ENCODE peak calls at places on chromosome 20, in six cellular contexts. Z is colonic mucosa, E is spleen, R is lower leg skin, C is epithelial cell of esophagus, Q is neural crest cell. A is an unnamed sample.

GRCh38 chr20:5786930-5787826 is 37.0 kb downstream of the SHLD1 start:
- DNase-seq in Z (no peak), E (no peak), R (peak; percentile 64), C (peak; percentile 15), Q (no peak), A (no peak)

GRCh38 chr20:50704971-50705370 is 13.6 kb upstream of the RIPOR3 start:
- DNase-seq in Z (no peak), E (no peak), R (no peak), C (no peak), Q (no peak), A (no peak)

GRCh38 chr20:18364768-18365167 is 76.4 kb downstream of the ZNF133 start:
- DNase-seq in Z (no peak), E (no peak), R (no peak), C (no peak), Q (no peak), A (no peak)

GRCh38 chr20:47144463-47144862 is 212.0 kb downstream of the ZMYND8 start:
- DNase-seq in Z (no peak), E (no peak), R (no peak), C (no peak), Q (no peak), A (no peak)

GRCh38 chr20:14785065-14785743 is 447.8 kb upstream of the FLRT3 start:
- DNase-seq in Z (no peak), E (no peak), R (no peak), C (no peak), Q (no peak), A (no peak)

GRCh38 chr20:51034988-51035656 is 12.2 kb upstream of the KCNG1 start:
- DNase-seq in Z (no peak), E (peak; percentile 48), R (no peak), C (no peak), Q (no peak), A (no peak)

GRCh38 chr20:19327401-19327800 is 115.0 kb downstream of the SLC24A3 start:
- DNase-seq in Z (no peak), E (no peak), R (peak; percentile 29), C (no peak), Q (no peak), A (no peak)

GRCh38 chr20:39823239-39823638 is 861.1 kb downstream of the DHX35 start:
- DNase-seq in Z (no peak), E (no peak), R (no peak), C (no peak), Q (no peak), A (no peak)

GRCh38 chr20:58692579-58693225 is at the start of gene NPEPL1:
- DNase-seq in Z (peak; percentile 65), E (peak; percentile 95), R (peak; percentile 87), C (peak; percentile 69), Q (peak; percentile 53), A (peak; percentile 83)

GRCh38 chr20:12056836-12057235 is 139.1 kb downstream of the BTBD3 start:
- DNase-seq in Z (no peak), E (no peak), R (no peak), C (no peak), Q (no peak), A (no peak)

GRCh38 chr20:4234128-4234527 is 218.8 kb upstream of the RNF24 start:
- DNase-seq in Z (no peak), E (no peak), R (no peak), C (peak; percentile 79), Q (no peak), A (no peak)

GRCh38 chr20:25619514-25619913 is 4.3 kb downstream of the NANP start:
- DNase-seq in Z (no peak), E (no peak), R (no peak), C (no peak), Q (no peak), A (no peak)

GRCh38 chr20:53354314-53354713 is 239.3 kb downstream of the ZNF217 start:
- DNase-seq in Z (no peak), E (no peak), R (no peak), C (no peak), Q (no peak), A (no peak)

GRCh38 chr20:37417857-37418501 is 72.0 kb downstream of the SRC start:
- DNase-seq in Z (no peak), E (no peak), R (no peak), C (no peak), Q (no peak), A (no peak)

GRCh38 chr20:20206788-20207187 is 154.5 kb downstream of the CFAP61 start:
- DNase-seq in Z (no peak), E (no peak), R (no peak), C (no peak), Q (no peak), A (no peak)

GRCh38 chr20:63624486-63624885 is 2.4 kb downstream of the GMEB2 start:
- DNase-seq in Z (no peak), E (peak; percentile 63), R (no peak), C (no peak), Q (no peak), A (no peak)

GRCh38 chr20:24684954-24685691 is 215.7 kb downstream of the SYNDIG1 start:
- DNase-seq in Z (no peak), E (peak; percentile 61), R (peak; percentile 69), C (no peak), Q (no peak), A (peak; percentile 69)

GRCh38 chr20:13839421-13840092 is 54.7 kb downstream of the NDUFAF5 start:
- DNase-seq in Z (no peak), E (no peak), R (no peak), C (peak; percentile 16), Q (no peak), A (no peak)

GRCh38 chr20:9202440-9203080 is 133.7 kb downstream of the PLCB4 start:
- DNase-seq in Z (no peak), E (no peak), R (no peak), C (no peak), Q (no peak), A (no peak)

GRCh38 chr20:10433623-10434466 is at the start of gene MKKS:
- DNase-seq in Z (peak; percentile 92), E (peak; percentile 98), R (peak; percentile 97), C (peak; percentile 95), Q (peak; percentile 82), A (peak; percentile 95)

DNA sequence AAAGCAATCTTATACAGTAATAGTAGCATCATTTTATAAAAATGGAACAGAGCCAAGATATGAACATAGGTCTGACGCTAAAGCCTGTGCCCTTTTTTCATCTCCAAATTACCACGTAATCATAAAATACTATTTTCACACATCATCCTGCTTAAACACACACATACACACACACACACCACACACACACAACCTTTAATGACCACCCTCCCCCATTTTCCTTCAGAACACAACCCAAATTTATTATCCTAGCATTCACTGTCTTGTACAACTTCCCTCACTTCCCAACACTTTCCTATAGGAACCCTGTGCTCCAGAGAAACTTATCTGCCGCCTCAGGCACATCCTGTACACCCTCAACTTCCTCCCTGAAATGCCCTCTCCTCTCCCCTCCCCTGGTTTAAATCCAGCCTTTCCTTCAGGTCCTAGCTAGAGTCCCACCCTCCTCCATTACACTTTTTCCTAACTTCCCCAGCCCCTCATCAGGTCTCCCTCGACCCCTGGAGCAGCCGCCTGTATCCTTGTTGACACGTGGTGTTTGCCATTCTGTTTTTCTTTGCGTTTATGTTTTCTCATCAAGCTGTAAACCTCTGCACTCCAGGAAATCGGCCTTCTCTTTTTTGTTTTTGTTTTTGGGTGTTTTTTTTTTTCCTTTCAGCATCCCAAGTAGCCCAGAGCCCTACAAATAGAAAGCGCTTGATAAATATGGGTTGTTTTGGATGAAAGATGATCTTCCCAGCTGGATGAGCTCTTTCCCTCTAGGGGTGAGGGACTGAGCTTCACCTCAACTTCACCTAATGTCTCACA is 968 bp upstream of the MMP24 start:
- DNase-seq in Z (no peak), E (no peak), R (no peak), C (no peak), Q (no peak), A (no peak)
- TF ChIP-seq CTCF in Z (no peak), E (no peak), R (no peak), C (no peak), Q (no peak), A (no peak)

GRCh38 chr20:60372822-60373221 is 414.6 kb downstream of the CDH26 start:
- DNase-seq in Z (no peak), E (no peak), R (no peak), C (no peak), Q (no peak), A (no peak)
- TF ChIP-seq CTCF in Z (no peak), E (no peak), R (no peak), C (no peak), Q (no peak), A (no peak)

DNA sequence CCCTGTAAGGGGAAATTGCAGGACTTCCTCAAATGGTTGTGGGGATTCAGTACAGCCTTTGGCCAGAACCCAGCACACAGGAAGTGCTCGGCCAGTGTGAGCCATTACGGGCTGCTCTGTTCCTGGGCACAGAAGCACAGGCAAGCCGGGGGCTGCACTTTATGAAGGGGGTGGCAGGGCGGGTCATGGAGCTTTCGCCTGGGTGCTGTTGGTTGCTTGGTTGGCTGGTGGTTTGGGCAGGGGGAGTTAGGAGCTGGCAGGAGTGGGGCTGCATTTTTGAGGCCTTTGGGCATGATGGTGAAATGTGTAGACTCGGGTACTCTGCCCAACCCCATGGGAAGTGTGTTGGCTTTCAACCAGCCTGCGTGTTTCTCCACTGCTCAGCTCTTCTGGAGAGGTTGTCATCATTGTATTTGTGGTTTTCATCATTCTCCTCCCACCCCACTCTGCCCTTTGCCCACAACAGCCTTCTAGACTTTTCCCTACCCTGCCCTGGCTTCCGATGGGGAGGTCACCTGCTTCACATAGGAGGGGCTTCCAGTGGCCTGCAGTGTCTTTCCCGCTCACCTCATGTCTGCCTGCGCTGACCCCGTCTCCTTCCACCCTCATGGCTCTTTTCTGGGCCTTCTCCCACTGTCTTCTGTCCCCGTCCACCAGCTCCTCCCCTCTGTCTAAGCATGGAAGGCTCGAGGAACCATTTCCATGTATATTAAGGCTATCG is 16.1 kb upstream of the RBM38 start:
- DNase-seq in Z (no peak), E (peak; percentile 90), R (peak; percentile 87), C (no peak), Q (no peak), A (no peak)
- TF ChIP-seq CTCF in Z (no peak), E (no peak), R (no peak), C (no peak), Q (no peak), A (no peak)

DNA sequence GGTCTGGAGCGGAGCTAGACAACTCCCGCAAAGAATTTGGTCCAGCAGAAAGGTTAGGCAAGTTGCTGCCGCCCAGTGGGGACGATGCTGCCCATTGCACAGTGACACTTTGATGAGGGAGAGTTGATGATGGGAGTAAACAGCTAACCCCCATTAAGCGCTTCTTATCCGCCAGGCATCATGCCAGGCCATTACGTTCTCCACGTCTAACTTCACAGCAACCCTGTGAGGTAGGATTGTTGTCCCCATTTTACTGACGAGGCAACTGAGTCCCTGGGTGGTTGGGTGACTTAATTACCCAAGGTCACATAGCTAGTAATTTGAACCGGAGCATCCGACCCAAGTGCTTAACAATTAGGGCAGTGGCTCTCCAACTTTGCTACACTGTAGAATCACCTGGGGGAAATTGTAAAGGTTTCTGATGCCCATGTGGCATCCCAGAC is 731 bp downstream of the RALGAPB start:
- DNase-seq in Z (no peak), E (no peak), R (no peak), C (no peak), Q (no peak), A (no peak)
- TF ChIP-seq CTCF in Z (no peak), E (no peak), R (no peak), C (no peak), Q (no peak), A (no peak)

GRCh38 chr20:7714549-7714948 is 225.7 kb downstream of the HAO1 start:
- DNase-seq in Z (no peak), E (no peak), R (no peak), C (no peak), Q (no peak), A (no peak)
- TF ChIP-seq CTCF in Z (no peak), E (no peak), R (no peak), C (no peak), Q (no peak), A (no peak)